ENCODE peak calls at places on chromosomes 12 and 14, in seven cellular contexts. T is A549; U is AG04450; J is PC-3; R is foreskin fibroblast; N is mammary epithelial cell; C is CD4-positive, alpha-beta T cell. G is an unnamed sample.

GRCh38 chr12:59444932-59445331 is 150.9 kb upstream of the SLC16A7 start:
- DNase-seq in T (no peak), N (peak; percentile 8), J (peak; percentile 17), R (peak; percentile 67), U (no peak), C (no peak), G (no peak)

GRCh38 chr14:76250345-76250744 is 98.6 kb downstream of the GPATCH2L start:
- DNase-seq in T (no peak), J (no peak), C (no peak), N (no peak), U (no peak), R (no peak), G (no peak)

GRCh38 chr12:116040412-116040811 is 237.1 kb downstream of the MED13L start:
- DNase-seq in R (peak; percentile 31), T (no peak), J (peak; percentile 49), U (no peak), N (no peak), C (no peak), G (no peak)

GRCh38 chr12:28711411-28711810 is 437.7 kb upstream of the FAR2 start:
- DNase-seq in U (no peak), J (no peak), R (peak; percentile 67), N (no peak), T (no peak), C (no peak), G (no peak)

GRCh38 chr12:27552886-27553560 is 29.0 kb downstream of the PPFIBP1 start:
- DNase-seq in R (peak; percentile 50), T (no peak), C (no peak), J (no peak), U (no peak), N (peak; percentile 64), G (no peak)

GRCh38 chr12:116502989-116503496 is 56.1 kb upstream of the MAP1LC3B2 start:
- DNase-seq in R (no peak), T (no peak), N (no peak), U (no peak), J (peak; percentile 76), C (no peak), G (no peak)

GRCh38 chr12:41151789-41152188 is 36.3 kb upstream of the PDZRN4 start:
- DNase-seq in J (peak; percentile 61), C (no peak), R (no peak), U (no peak), N (peak; percentile 69), T (peak; percentile 43), G (no peak)

GRCh38 chr14:91058017-91058675 is 2.3 kb downstream of the RPS6KA5 start:
- DNase-seq in C (no peak), J (no peak), U (no peak), N (no peak), T (no peak), R (peak; percentile 19), G (no peak)

GRCh38 chr12:15265868-15266267 is 44.7 kb upstream of the RERG start:
- DNase-seq in U (no peak), C (no peak), R (peak; percentile 18), T (no peak), J (no peak), N (no peak), G (no peak)

GRCh38 chr14:21965042-21965441 is 291.4 kb upstream of the OR4E1 start:
- DNase-seq in R (no peak), U (no peak), N (no peak), J (no peak), T (no peak), C (peak; percentile 26), G (no peak)

GRCh38 chr12:30599631-30600030 is 96.0 kb downstream of the IPO8 start:
- DNase-seq in T (no peak), J (peak; percentile 22), C (no peak), N (no peak), U (peak; percentile 13), R (peak; percentile 60), G (no peak)

GRCh38 chr12:56998981-56999380 is 7.4 kb downstream of the ZBTB39 start:
- DNase-seq in R (no peak), U (no peak), N (no peak), T (no peak), C (no peak), J (no peak), G (no peak)

GRCh38 chr12:100427078-100427477 is 46.6 kb upstream of the NR1H4 start:
- DNase-seq in J (peak; percentile 81), N (peak; percentile 81), U (no peak), T (peak; percentile 35), C (no peak), R (peak; percentile 35), G (no peak)

GRCh38 chr12:99977550-99977949 is 7.2 kb downstream of the ANKS1B start:
- DNase-seq in N (no peak), T (no peak), J (no peak), R (no peak), U (no peak), C (no peak), G (no peak)

GRCh38 chr12:96335270-96335669 is 65.0 kb downstream of the CDK17 start:
- DNase-seq in J (no peak), U (no peak), C (no peak), R (no peak), T (no peak), N (no peak), G (no peak)

GRCh38 chr12:94488449-94488848 is 28.8 kb upstream of the CEP83 start:
- DNase-seq in C (no peak), U (no peak), R (no peak), T (no peak), J (no peak), N (no peak), G (no peak)

GRCh38 chr12:95553202-95553943 is 2.1 kb upstream of the USP44 start:
- DNase-seq in T (no peak), C (no peak), R (no peak), J (no peak), U (no peak), N (no peak), G (no peak)

GRCh38 chr12:47900480-47901129 is 4.2 kb downstream of the VDR start:
- DNase-seq in C (no peak), J (peak; percentile 74), T (no peak), N (peak; percentile 91), U (no peak), R (no peak), G (no peak)

GRCh38 chr12:50050119-50050385 is 7.3 kb upstream of the ASIC1 start:
- DNase-seq in U (no peak), C (no peak), J (no peak), R (no peak), T (no peak), N (no peak), G (no peak)

GRCh38 chr14:23183076-23183475 is 384 bp downstream of the SLC7A8 start:
- DNase-seq in R (peak; percentile 37), J (no peak), N (no peak), T (no peak), U (no peak), C (no peak), G (no peak)

GRCh38 chr12:44285321-44285720 is 449.4 kb downstream of the TMEM117 start:
- DNase-seq in J (no peak), C (no peak), R (peak; percentile 10), N (no peak), T (no peak), U (no peak), G (no peak)

DNA sequence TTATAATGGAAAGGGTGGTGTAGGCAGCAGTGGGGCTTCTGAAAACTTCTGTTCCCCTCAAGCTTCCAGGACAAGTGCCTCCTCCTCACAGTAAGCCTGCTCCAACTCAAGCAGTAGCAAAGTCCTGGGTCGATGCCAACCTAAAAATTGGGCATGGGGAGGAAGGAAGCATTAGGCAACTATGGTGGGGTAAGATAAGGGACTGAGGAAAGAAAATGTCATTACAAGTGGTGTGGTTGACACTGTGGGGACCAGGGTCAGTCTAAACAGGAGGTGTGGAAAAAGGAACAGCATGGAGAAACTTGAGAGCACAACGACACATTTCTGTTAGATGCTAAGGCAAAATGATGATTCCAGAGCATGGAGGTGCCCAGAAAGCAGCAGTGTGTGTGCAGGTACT is 34.9 kb downstream of the WIF1 start:
- DNase-seq in R (no peak), N (no peak), T (no peak), U (no peak), J (no peak), C (no peak), G (no peak)
- TF ChIP-seq CTCF in R (no peak), N (no peak), T (no peak), U (no peak), J (no peak), C (no peak), G (no peak)

GRCh38 chr12:23221066-23221465 is 596.1 kb downstream of the ETNK1 start:
- DNase-seq in C (no peak), U (no peak), J (peak; percentile 8), N (peak; percentile 5), R (no peak), T (no peak), G (no peak)
- TF ChIP-seq CTCF in C (no peak), U (peak; percentile 33), J (peak; percentile 25), N (peak; percentile 62), R (no peak), T (no peak), G (no peak)

GRCh38 chr14:54168489-54168888 is 211.9 kb upstream of the BMP4 start:
- DNase-seq in T (no peak), R (no peak), U (no peak), C (no peak), N (peak; percentile 79), J (peak; percentile 96), G (no peak)

GRCh38 chr14:54166049-54166950 is 209.7 kb upstream of the BMP4 start:
- DNase-seq in J (peak; percentile 55), T (no peak), U (no peak), C (no peak), N (no peak), R (no peak), G (no peak)

GRCh38 chr14:54170301-54170700 is 213.7 kb upstream of the BMP4 start:
- DNase-seq in C (no peak), J (no peak), U (no peak), N (no peak), T (no peak), R (no peak), G (no peak)

GRCh38 chr14:54172114-54172513 is 215.5 kb upstream of the BMP4 start:
- DNase-seq in C (no peak), J (no peak), R (no peak), U (no peak), T (no peak), N (no peak), G (no peak)

GRCh38 chr14:54169254-54169924 is 212.8 kb upstream of the BMP4 start:
- DNase-seq in N (peak; percentile 89), U (no peak), J (peak; percentile 100), T (no peak), R (peak; percentile 86), C (no peak), G (no peak)
- TF ChIP-seq CTCF in N (no peak), U (no peak), J (peak; percentile 31), T (no peak), R (no peak), C (no peak), G (no peak)

GRCh38 chr14:77707724-77708408 is at the start of the genes ALKBH1 and SLIRP:
- DNase-seq in J (peak; percentile 91), U (peak; percentile 36), R (peak; percentile 93), N (peak; percentile 82), T (peak; percentile 91), C (peak; percentile 79), G (peak; percentile 73)

GRCh38 chr14:77708749-77709148 is 846 bp downstream of the SLIRP start:
- DNase-seq in R (no peak), J (no peak), U (no peak), N (no peak), T (no peak), C (no peak), G (no peak)

GRCh38 chr14:77710364-77710763 is 2.5 kb downstream of the SLIRP start:
- DNase-seq in T (no peak), J (no peak), C (no peak), U (no peak), R (no peak), N (no peak), G (no peak)

GRCh38 chr14:77709412-77709811 is 1.5 kb downstream of the SLIRP start:
- DNase-seq in U (no peak), C (no peak), J (no peak), N (no peak), T (no peak), R (no peak), G (no peak)

GRCh38 chr14:77707355-77707723 is 484 bp downstream of the ALKBH1 start:
- DNase-seq in C (no peak), J (peak; percentile 48), R (peak; percentile 69), U (peak; percentile 15), N (peak; percentile 41), T (peak; percentile 31), G (no peak)
- TF ChIP-seq CTCF in C (no peak), J (peak; percentile 63), R (peak; percentile 65), U (peak; percentile 61), N (peak; percentile 71), T (peak; percentile 34), G (no peak)

G was measured in activated B cell treated with CpG ODN at 0.5 μM for 24 hours.